ENCODE peak calls at places on chromosome 9, in eight cellular contexts. U is A549, W is HepG2, O is sigmoid colon, R is stomach, P is H1, Y is ovary, C is esophagus muscularis mucosa. Z is an unnamed sample.
A peak's percentile ranks its signal among the peaks of the same experiment; 100 is the strongest.

GRCh38 chr9:112332272-112332671 is 1.1 kb downstream of the PTBP3 start:
- DNase-seq in U (no peak), W (no peak), O (no peak), R (no peak), P (no peak), Y (no peak), C (no peak), Z (no peak)

GRCh38 chr9:1125741-1126140 is 75.6 kb downstream of the DMRT2 start:
- DNase-seq in U (peak; percentile 31), W (no peak), O (no peak), R (no peak), P (no peak), Y (no peak), C (no peak), Z (no peak)

GRCh38 chr9:69325409-69326212 is 596 bp downstream of the ENTREP1 start:
- DNase-seq in U (no peak), W (no peak), O (no peak), R (peak; percentile 45), P (no peak), Y (peak; percentile 25), C (no peak), Z (no peak)

GRCh38 chr9:75358837-75359236 is 270.5 kb downstream of the OSTF1 start:
- DNase-seq in U (no peak), W (no peak), O (no peak), R (no peak), P (no peak), Y (no peak), C (no peak), Z (no peak)

GRCh38 chr9:131880828-131881227 is 141.0 kb upstream of the RAPGEF1 start:
- DNase-seq in U (no peak), W (no peak), O (no peak), R (no peak), P (no peak), Y (no peak), C (no peak), Z (no peak)

GRCh38 chr9:110561826-110562225 is 17.7 kb downstream of the SVEP1 start:
- DNase-seq in U (no peak), W (no peak), O (no peak), R (no peak), P (no peak), Y (no peak), C (no peak), Z (no peak)

GRCh38 chr9:114472765-114473446 is 32.4 kb downstream of the WHRN start:
- DNase-seq in U (no peak), W (no peak), O (no peak), R (no peak), P (no peak), Y (no peak), C (no peak), Z (no peak)

GRCh38 chr9:111198936-111199335 is 131.1 kb downstream of the OR2K2 start:
- DNase-seq in U (no peak), W (no peak), O (no peak), R (no peak), P (no peak), Y (no peak), C (no peak), Z (no peak)

DNA sequence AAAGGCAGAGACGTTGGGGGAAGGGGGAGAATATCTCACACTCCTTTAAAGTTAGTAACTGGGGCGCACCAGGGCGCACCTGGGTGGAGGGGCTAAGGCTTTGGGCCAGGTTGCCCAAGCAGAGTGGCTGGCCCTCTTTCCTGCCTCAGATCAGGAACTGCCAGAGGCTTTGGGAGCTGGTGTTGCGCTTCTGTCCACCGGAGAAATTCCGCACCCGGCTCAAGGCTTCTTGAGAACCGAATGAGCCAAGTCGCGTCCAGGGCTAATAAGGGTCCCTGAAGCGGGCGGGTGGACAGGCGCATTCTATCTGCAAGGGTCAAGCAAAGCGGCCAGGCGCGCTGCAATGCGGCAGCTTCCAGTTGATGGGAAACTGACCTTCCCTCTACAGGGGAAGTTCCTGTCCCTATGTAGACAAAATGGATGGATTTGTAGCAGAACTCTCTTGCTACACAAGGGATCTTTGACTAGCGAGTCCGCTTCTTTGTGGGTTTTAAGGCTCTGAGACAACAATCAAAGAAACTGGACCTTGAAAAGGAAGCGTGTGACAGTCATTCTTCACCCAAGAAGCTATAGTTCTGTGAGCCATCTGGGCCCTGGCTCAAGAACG is 5.5 kb downstream of the PAX5 start:
- DNase-seq in U (no peak), W (no peak), O (no peak), R (no peak), P (no peak), Y (no peak), C (no peak), Z (no peak)
- TF ChIP-seq EP300 in U (no peak), W (no peak), O (no peak), R (no peak), P (no peak), Y (no peak), C (no peak), Z (no peak)

GRCh38 chr9:133957328-133957727 is 34.8 kb downstream of the VAV2 start:
- DNase-seq in U (no peak), W (no peak), O (no peak), R (no peak), P (no peak), Y (no peak), C (no peak), Z (no peak)

GRCh38 chr9:133959171-133959570 is 33.0 kb downstream of the VAV2 start:
- DNase-seq in U (no peak), W (no peak), O (no peak), R (no peak), P (no peak), Y (no peak), C (no peak), Z (no peak)

GRCh38 chr9:133960568-133961129 is 31.5 kb downstream of the VAV2 start:
- DNase-seq in U (no peak), W (no peak), O (no peak), R (peak; percentile 50), P (no peak), Y (no peak), C (no peak), Z (no peak)

GRCh38 chr9:133959966-133960567 is 32.1 kb downstream of the VAV2 start:
- DNase-seq in U (no peak), W (no peak), O (no peak), R (no peak), P (no peak), Y (no peak), C (no peak), Z (no peak)

GRCh38 chr9:133958756-133959155 is 33.4 kb downstream of the VAV2 start:
- DNase-seq in U (no peak), W (no peak), O (no peak), R (no peak), P (no peak), Y (no peak), C (no peak), Z (no peak)
- TF ChIP-seq EP300 in U (no peak), W (no peak), O (no peak), R (no peak), P (no peak), Y (no peak), C (no peak), Z (no peak)

GRCh38 chr9:99713838-99714306 is 107.8 kb upstream of the NR4A3 start:
- DNase-seq in U (no peak), W (no peak), O (no peak), R (no peak), P (no peak), Y (no peak), C (no peak), Z (no peak)

GRCh38 chr9:99712214-99712613 is 109.5 kb upstream of the NR4A3 start:
- DNase-seq in U (no peak), W (no peak), O (no peak), R (no peak), P (no peak), Y (no peak), C (no peak), Z (no peak)
- TF ChIP-seq EP300 in U (no peak), W (no peak), O (no peak), R (no peak), P (no peak), Y (no peak), C (no peak), Z (no peak)

DNA sequence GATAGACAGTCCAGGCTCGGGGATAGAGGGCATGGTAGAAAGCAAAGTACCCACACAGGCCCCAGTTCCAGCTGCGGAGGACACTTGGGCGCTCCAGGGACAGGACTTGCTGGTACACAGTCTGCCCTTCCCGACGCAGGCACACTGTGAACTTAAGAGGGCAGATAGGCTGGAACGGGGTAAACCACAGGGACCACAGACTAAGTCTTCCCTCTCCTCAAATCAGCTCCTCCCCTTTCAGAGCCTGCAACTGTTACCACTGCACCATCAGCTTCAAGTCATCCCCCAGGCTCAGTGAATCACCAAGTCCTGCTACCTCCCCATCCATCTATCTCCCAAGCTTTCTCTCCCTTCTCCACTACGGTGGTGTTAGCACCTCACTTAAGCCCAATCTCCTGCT is 7.3 kb downstream of the GBA2 start:
- DNase-seq in U (no peak), W (no peak), O (no peak), R (no peak), P (no peak), Y (no peak), C (no peak), Z (no peak)
- TF ChIP-seq EP300 in U (no peak), W (no peak), O (no peak), R (no peak), P (no peak), Y (no peak), C (no peak), Z (no peak)

DNA sequence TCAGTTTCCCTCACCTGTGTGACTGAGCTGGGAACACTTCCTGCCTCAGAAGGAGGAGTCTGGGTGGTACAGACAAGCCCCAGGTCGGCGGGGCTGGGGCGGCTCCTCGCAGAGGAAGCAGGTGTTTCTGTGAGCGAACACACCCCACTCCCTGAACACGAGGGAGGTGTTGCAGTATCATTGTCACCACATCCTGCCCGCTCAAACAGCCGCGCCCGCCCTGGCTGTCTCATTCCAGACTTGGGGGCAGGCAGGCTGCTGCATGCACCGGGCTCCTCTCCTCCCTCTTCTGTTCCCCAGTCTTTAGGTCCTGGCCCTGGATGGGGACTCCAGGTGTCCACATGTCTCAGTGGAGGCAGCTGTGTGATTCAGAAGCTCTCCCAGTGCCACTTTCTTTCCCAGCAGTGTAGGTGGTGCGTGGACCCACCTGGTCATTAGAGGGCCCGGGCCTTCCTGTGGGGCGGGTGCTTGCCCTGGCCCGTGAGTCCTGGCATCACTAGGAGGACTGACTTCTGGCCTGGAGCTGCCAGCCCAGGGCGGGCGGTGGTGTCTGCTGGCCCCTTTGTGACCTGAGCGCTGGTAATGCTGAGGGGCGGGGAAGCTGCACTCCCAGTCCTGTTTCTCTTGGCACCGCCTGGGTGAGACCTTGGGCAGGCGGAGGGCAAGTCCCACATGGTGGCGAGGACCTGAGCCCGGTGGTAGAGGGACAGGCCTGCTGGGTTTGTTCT is 18.3 kb upstream of the PHYHD1 start:
- DNase-seq in U (no peak), W (no peak), O (no peak), R (peak; percentile 66), P (no peak), Y (no peak), C (no peak), Z (peak; percentile 88)
- TF ChIP-seq EP300 in U (no peak), W (no peak), O (no peak), R (no peak), P (no peak), Y (no peak), C (no peak), Z (no peak)